ENCODE peak calls at places on chromosomes 16 and 17, in five cellular contexts. One of them, this sample, is unnamed.

GRCh38 chr17:21029032-21029431 is 13.8 kb downstream of the USP22 start:
- DNase-seq in upper lobe of right lung: no peak
- DNase-seq in upper lobe of left lung: peak; percentile 43
- DNase-seq in ascending aorta: no peak
- DNase-seq in RWPE2: no peak
- DNase-seq in this sample: no peak

GRCh38 chr16:85314633-85315032 is 202.4 kb upstream of the CIBAR2 start:
- DNase-seq in RWPE2: no peak
- DNase-seq in ascending aorta: no peak
- DNase-seq in upper lobe of left lung: no peak
- DNase-seq in upper lobe of right lung: no peak
- DNase-seq in this sample: no peak

GRCh38 chr17:4573682-4574081 is 10.6 kb upstream of the SMTNL2 start:
- DNase-seq in upper lobe of right lung: peak; percentile 73
- DNase-seq in ascending aorta: no peak
- DNase-seq in RWPE2: no peak
- DNase-seq in upper lobe of left lung: no peak
- DNase-seq in this sample: peak; percentile 37

GRCh38 chr16:24273511-24273910 is 17.4 kb downstream of the CACNG3 start:
- DNase-seq in RWPE2: no peak
- DNase-seq in upper lobe of left lung: no peak
- DNase-seq in ascending aorta: no peak
- DNase-seq in upper lobe of right lung: no peak
- DNase-seq in this sample: no peak

GRCh38 chr16:66476328-66477027 is 49.4 kb downstream of the BEAN1 start:
- DNase-seq in upper lobe of left lung: no peak
- DNase-seq in ascending aorta: no peak
- DNase-seq in RWPE2: no peak
- DNase-seq in upper lobe of right lung: no peak
- DNase-seq in this sample: no peak

GRCh38 chr17:82367724-82368524 is 3.6 kb upstream of the UTS2R start:
- DNase-seq in upper lobe of left lung: no peak
- DNase-seq in ascending aorta: no peak
- DNase-seq in upper lobe of right lung: no peak
- DNase-seq in RWPE2: no peak
- DNase-seq in this sample: no peak

GRCh38 chr17:333626-334396 is 18.8 kb downstream of the RPH3AL start:
- DNase-seq in RWPE2: peak; percentile 40
- DNase-seq in upper lobe of right lung: peak; percentile 81
- DNase-seq in ascending aorta: no peak
- DNase-seq in upper lobe of left lung: peak; percentile 68
- DNase-seq in this sample: no peak

GRCh38 chr16:65916995-65917394 is 449.5 kb upstream of the CDH5 start:
- DNase-seq in ascending aorta: no peak
- DNase-seq in upper lobe of right lung: no peak
- DNase-seq in upper lobe of left lung: no peak
- DNase-seq in RWPE2: no peak
- DNase-seq in this sample: no peak

GRCh38 chr17:48641541-48642058 is 15.4 kb upstream of the HOXB9 start:
- DNase-seq in RWPE2: no peak
- DNase-seq in upper lobe of left lung: no peak
- DNase-seq in upper lobe of right lung: no peak
- DNase-seq in ascending aorta: no peak
- DNase-seq in this sample: no peak

GRCh38 chr17:17681744-17682292 is 560 bp downstream of the RAI1 start:
- DNase-seq in ascending aorta: no peak
- DNase-seq in upper lobe of right lung: peak; percentile 79
- DNase-seq in RWPE2: no peak
- DNase-seq in upper lobe of left lung: no peak
- DNase-seq in this sample: peak; percentile 24

GRCh38 chr17:11618861-11619566 is 20.7 kb downstream of the DNAH9 start:
- DNase-seq in upper lobe of left lung: no peak
- DNase-seq in ascending aorta: no peak
- DNase-seq in upper lobe of right lung: no peak
- DNase-seq in RWPE2: no peak
- DNase-seq in this sample: no peak

GRCh38 chr17:72788950-72789585 is 303.4 kb downstream of the SLC39A11 start:
- DNase-seq in ascending aorta: no peak
- DNase-seq in RWPE2: no peak
- DNase-seq in upper lobe of left lung: no peak
- DNase-seq in upper lobe of right lung: no peak
- DNase-seq in this sample: no peak

GRCh38 chr16:75494696-75495601 is at the start of gene CHST6:
- DNase-seq in ascending aorta: no peak
- DNase-seq in upper lobe of left lung: no peak
- DNase-seq in upper lobe of right lung: no peak
- DNase-seq in RWPE2: no peak
- DNase-seq in this sample: no peak

GRCh38 chr17:34312080-34312479 is 7.2 kb upstream of the CCL8 start:
- DNase-seq in upper lobe of right lung: no peak
- DNase-seq in ascending aorta: no peak
- DNase-seq in RWPE2: no peak
- DNase-seq in upper lobe of left lung: no peak
- DNase-seq in this sample: no peak

GRCh38 chr17:81034779-81035388 is at the start of gene BAIAP2:
- DNase-seq in upper lobe of right lung: peak; percentile 99
- DNase-seq in RWPE2: peak; percentile 98
- DNase-seq in upper lobe of left lung: peak; percentile 95
- DNase-seq in ascending aorta: peak; percentile 63
- DNase-seq in this sample: peak; percentile 93

DNA sequence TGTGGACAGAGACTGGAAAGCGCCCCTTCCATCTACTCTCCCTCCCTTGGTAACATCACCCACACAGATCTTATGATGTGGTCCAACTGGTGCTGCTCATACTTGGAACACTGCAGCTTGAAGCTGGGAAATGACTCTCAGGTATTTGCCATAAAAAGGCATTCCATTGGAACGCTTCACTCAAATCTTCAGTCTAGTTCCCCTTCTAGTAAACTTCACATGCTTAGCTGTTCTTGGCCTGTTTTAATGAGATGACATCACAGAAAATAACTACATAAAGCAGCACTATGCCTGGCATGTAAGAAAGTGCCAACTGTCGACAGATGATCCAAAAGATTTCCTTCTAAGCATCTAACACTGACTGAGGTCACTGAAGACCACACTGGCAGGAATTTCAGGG is 9.3 kb downstream of the ZNF263 start:
- DNase-seq in upper lobe of right lung: no peak
- DNase-seq in RWPE2: no peak
- DNase-seq in ascending aorta: no peak
- DNase-seq in upper lobe of left lung: no peak
- DNase-seq in this sample: no peak
- H3K9me3 ChIP-seq in upper lobe of right lung: peaks cover 76% of the 10 kb centered on the region
- H3K9me3 ChIP-seq in RWPE2: peaks cover 35% of the 10 kb centered on the region
- H3K9me3 ChIP-seq in ascending aorta: peaks cover 100% of the 10 kb centered on the region
- H3K9me3 ChIP-seq in upper lobe of left lung: peaks cover 98% of the 10 kb centered on the region
- H3K9me3 ChIP-seq in this sample: peaks cover 28% of the 10 kb centered on the region

GRCh38 chr16:874366-875181 is 74.0 kb upstream of the GNG13 start:
- DNase-seq in RWPE2: no peak
- DNase-seq in upper lobe of right lung: no peak
- DNase-seq in upper lobe of left lung: no peak
- DNase-seq in ascending aorta: no peak
- DNase-seq in this sample: no peak
- H3K9me3 ChIP-seq in RWPE2: no peaks in the 10 kb centered on the region
- H3K9me3 ChIP-seq in upper lobe of right lung: no peaks in the 10 kb centered on the region
- H3K9me3 ChIP-seq in upper lobe of left lung: no peaks in the 10 kb centered on the region
- H3K9me3 ChIP-seq in ascending aorta: no peaks in the 10 kb centered on the region
- H3K9me3 ChIP-seq in this sample: no peaks in the 10 kb centered on the region

GRCh38 chr16:35214840-35215239 is 1755.4 kb downstream of the TP53TG3F start:
- DNase-seq in upper lobe of left lung: no peak
- DNase-seq in ascending aorta: no peak
- DNase-seq in RWPE2: no peak
- DNase-seq in upper lobe of right lung: no peak
- DNase-seq in this sample: no peak

GRCh38 chr16:35210681-35211433 is 1751.4 kb downstream of the TP53TG3F start:
- DNase-seq in upper lobe of left lung: no peak
- DNase-seq in ascending aorta: no peak
- DNase-seq in RWPE2: no peak
- DNase-seq in upper lobe of right lung: no peak
- DNase-seq in this sample: no peak

GRCh38 chr16:35215287-35215686 is 1755.9 kb downstream of the TP53TG3F start:
- DNase-seq in ascending aorta: no peak
- DNase-seq in RWPE2: no peak
- DNase-seq in upper lobe of right lung: no peak
- DNase-seq in upper lobe of left lung: no peak
- DNase-seq in this sample: no peak
- H3K9me3 ChIP-seq in ascending aorta: no peaks in the 10 kb centered on the region
- H3K9me3 ChIP-seq in RWPE2: no peaks in the 10 kb centered on the region
- H3K9me3 ChIP-seq in upper lobe of right lung: no peaks in the 10 kb centered on the region
- H3K9me3 ChIP-seq in upper lobe of left lung: peaks cover 11% of the 10 kb centered on the region
- H3K9me3 ChIP-seq in this sample: no peaks in the 10 kb centered on the region

DNA sequence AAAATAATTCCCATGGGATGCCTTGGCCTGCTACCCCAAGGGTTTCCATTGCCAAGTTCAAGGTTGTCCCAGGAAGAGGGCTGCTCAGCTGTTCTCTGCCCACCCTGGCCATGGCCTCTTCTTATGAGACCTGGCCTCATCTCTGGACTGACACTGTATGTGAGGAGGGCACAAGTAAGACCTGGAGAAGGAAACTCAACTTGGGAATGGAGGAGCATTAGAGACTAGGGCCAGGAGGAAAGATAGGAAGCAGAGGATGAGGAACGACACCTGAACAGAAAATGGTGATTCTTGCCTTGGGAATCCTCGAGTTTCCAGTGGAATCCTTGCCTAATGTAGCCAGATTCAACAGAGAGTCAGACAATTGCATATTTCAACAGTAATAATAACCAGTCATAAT is 24.6 kb upstream of the GOSR2 start:
- DNase-seq in RWPE2: no peak
- DNase-seq in upper lobe of right lung: no peak
- DNase-seq in ascending aorta: no peak
- DNase-seq in upper lobe of left lung: no peak
- DNase-seq in this sample: no peak
- H3K9me3 ChIP-seq in RWPE2: no peaks in the 10 kb centered on the region
- H3K9me3 ChIP-seq in upper lobe of right lung: no peaks in the 10 kb centered on the region
- H3K9me3 ChIP-seq in ascending aorta: peaks cover 4% of the 10 kb centered on the region
- H3K9me3 ChIP-seq in upper lobe of left lung: no peaks in the 10 kb centered on the region
- H3K9me3 ChIP-seq in this sample: no peaks in the 10 kb centered on the region

GRCh38 chr17:27155866-27156265 is 138.0 kb upstream of the WSB1 start:
- DNase-seq in upper lobe of left lung: no peak
- DNase-seq in upper lobe of right lung: peak; percentile 45
- DNase-seq in ascending aorta: no peak
- DNase-seq in RWPE2: no peak
- DNase-seq in this sample: no peak
- H3K9me3 ChIP-seq in upper lobe of left lung: no peaks in the 10 kb centered on the region
- H3K9me3 ChIP-seq in upper lobe of right lung: no peaks in the 10 kb centered on the region
- H3K9me3 ChIP-seq in ascending aorta: no peaks in the 10 kb centered on the region
- H3K9me3 ChIP-seq in RWPE2: no peaks in the 10 kb centered on the region
- H3K9me3 ChIP-seq in this sample: no peaks in the 10 kb centered on the region

GRCh38 chr17:22305356-22306071 is 613.2 kb downstream of the KCNJ18 start:
- DNase-seq in upper lobe of left lung: no peak
- DNase-seq in RWPE2: no peak
- DNase-seq in ascending aorta: no peak
- DNase-seq in upper lobe of right lung: no peak
- DNase-seq in this sample: no peak

GRCh38 chr17:22310717-22311686 is 618.7 kb downstream of the KCNJ18 start:
- DNase-seq in ascending aorta: no peak
- DNase-seq in upper lobe of left lung: no peak
- DNase-seq in upper lobe of right lung: no peak
- DNase-seq in RWPE2: no peak
- DNase-seq in this sample: no peak
- H3K9me3 ChIP-seq in ascending aorta: no peaks in the 10 kb centered on the region
- H3K9me3 ChIP-seq in upper lobe of left lung: no peaks in the 10 kb centered on the region
- H3K9me3 ChIP-seq in upper lobe of right lung: no peaks in the 10 kb centered on the region
- H3K9me3 ChIP-seq in RWPE2: no peaks in the 10 kb centered on the region
- H3K9me3 ChIP-seq in this sample: no peaks in the 10 kb centered on the region